ENCODE peak calls at places on chromosomes 6 and 20, in eight cellular contexts. G, M, K, U, I, L, N and Z are unnamed samples.

GRCh38 chr20:32437391-32438074 is 79.4 kb downstream of the ASXL1 start:
- DNase-seq in K (no peak), G (no peak), U (no peak), N (no peak), M (peak; percentile 31), I (no peak), L (no peak), Z (peak; percentile 29)

GRCh38 chr20:13858496-13859270 is 73.9 kb downstream of the NDUFAF5 start:
- DNase-seq in M (no peak), I (no peak), G (no peak), K (no peak), N (no peak), L (no peak), U (no peak), Z (no peak)

GRCh38 chr6:2507638-2508037 is 243.1 kb downstream of the MYLK4 start:
- DNase-seq in N (no peak), M (no peak), I (no peak), L (no peak), U (no peak), K (no peak), G (no peak), Z (no peak)

GRCh38 chr6:160028487-160029275 is 59.8 kb downstream of the IGF2R start:
- DNase-seq in N (no peak), U (no peak), M (no peak), I (no peak), L (peak; percentile 20), G (no peak), K (peak; percentile 61), Z (no peak)

GRCh38 chr6:21826031-21826430 is 232.5 kb downstream of the SOX4 start:
- DNase-seq in I (peak; percentile 80), G (peak; percentile 33), K (no peak), U (peak; percentile 12), M (peak; percentile 24), L (no peak), N (no peak), Z (no peak)

GRCh38 chr6:37678078-37678846 is 19.4 kb downstream of the MDGA1 start:
- DNase-seq in G (no peak), K (no peak), M (no peak), U (no peak), N (no peak), I (no peak), L (no peak), Z (no peak)

GRCh38 chr6:1200706-1201105 is 111.2 kb upstream of the FOXQ1 start:
- DNase-seq in G (no peak), K (no peak), N (peak; percentile 95), U (peak; percentile 97), L (no peak), M (no peak), I (peak; percentile 89), Z (no peak)

GRCh38 chr6:158817298-158818007 is 1.7 kb downstream of the EZR start:
- DNase-seq in N (no peak), G (peak; percentile 35), I (peak; percentile 34), U (peak; percentile 43), L (peak; percentile 58), M (no peak), K (peak; percentile 68), Z (no peak)

GRCh38 chr20:36098364-36098763 is 56.2 kb upstream of the EPB41L1 start:
- DNase-seq in L (no peak), U (peak; percentile 76), M (peak; percentile 61), K (no peak), I (no peak), G (peak; percentile 89), N (no peak), Z (no peak)

GRCh38 chr6:7528565-7528964 is 12.9 kb upstream of the DSP start:
- DNase-seq in L (no peak), G (peak; percentile 88), M (peak; percentile 35), I (no peak), U (peak; percentile 92), N (peak; percentile 85), K (no peak), Z (no peak)

GRCh38 chr6:4888841-4889240 is 112.6 kb downstream of the CDYL start:
- DNase-seq in K (peak; percentile 26), I (no peak), G (no peak), U (no peak), L (no peak), M (no peak), N (no peak), Z (no peak)

GRCh38 chr6:56370591-56371198 is 123.3 kb upstream of the COL21A1 start:
- DNase-seq in K (no peak), L (peak; percentile 49), I (peak; percentile 76), M (peak; percentile 88), U (peak; percentile 90), G (peak; percentile 98), N (peak; percentile 58), Z (no peak)

GRCh38 chr6:3991941-3992340 is 87.0 kb downstream of the FAM217A start:
- DNase-seq in U (no peak), N (no peak), K (no peak), I (no peak), L (no peak), M (no peak), G (no peak), Z (no peak)

GRCh38 chr6:445571-446417 is 54.2 kb downstream of the IRF4 start:
- DNase-seq in M (no peak), U (no peak), N (no peak), L (no peak), G (no peak), I (no peak), K (no peak), Z (no peak)

GRCh38 chr20:51010043-51010365 is 12.9 kb downstream of the KCNG1 start:
- DNase-seq in I (no peak), L (no peak), G (no peak), K (no peak), M (no peak), U (no peak), N (no peak), Z (no peak)

GRCh38 chr6:157280153-157280552 is 43.2 kb downstream of the TMEM242 start:
- DNase-seq in I (no peak), N (no peak), U (no peak), M (no peak), K (no peak), L (no peak), G (no peak), Z (no peak)

GRCh38 chr20:7330850-7331249 is 563.4 kb downstream of the BMP2 start:
- DNase-seq in M (no peak), N (no peak), L (no peak), U (no peak), I (no peak), G (no peak), K (no peak), Z (no peak)

GRCh38 chr6:34362909-34363713 is 29.4 kb downstream of the NUDT3 start:
- DNase-seq in M (no peak), K (no peak), L (no peak), I (no peak), U (no peak), G (no peak), N (no peak), Z (no peak)

GRCh38 chr6:108675226-108676160 is 114.8 kb downstream of the FOXO3 start:
- DNase-seq in K (no peak), N (no peak), U (peak; percentile 51), G (no peak), I (no peak), L (no peak), M (no peak), Z (no peak)

GRCh38 chr20:34065260-34065659 is 46.8 kb downstream of the EIF2S2 start:
- DNase-seq in L (no peak), G (peak; percentile 44), K (no peak), N (no peak), M (peak; percentile 84), I (no peak), U (peak; percentile 89), Z (no peak)

GRCh38 chr6:11770546-11771466 is 7.8 kb downstream of the ADTRP start:
- DNase-seq in I (peak; percentile 94), L (peak; percentile 72), G (peak; percentile 100), U (peak; percentile 99), M (peak; percentile 99), K (no peak), N (peak; percentile 99), Z (no peak)

GRCh38 chr6:31882344-31882743 is 3.5 kb upstream of the SLC44A4 start:
- DNase-seq in I (no peak), M (peak; percentile 48), G (peak; percentile 43), L (no peak), U (peak; percentile 48), K (no peak), N (no peak), Z (no peak)

GRCh38 chr6:71294121-71294523 is 5.5 kb downstream of the OGFRL1 start:
- DNase-seq in K (no peak), M (peak; percentile 99), I (peak; percentile 30), U (peak; percentile 95), L (peak; percentile 45), N (peak; percentile 94), G (peak; percentile 85), Z (no peak)

GRCh38 chr6:31814677-31815024 is 432 bp downstream of the HSPA1L start:
- DNase-seq in I (peak; percentile 81), K (peak; percentile 84), N (peak; percentile 93), M (peak; percentile 98), G (peak; percentile 98), U (peak; percentile 99), L (peak; percentile 97), Z (peak; percentile 91)

GRCh38 chr20:44080646-44081267 is 106.2 kb downstream of the JPH2 start:
- DNase-seq in N (no peak), M (peak; percentile 83), L (peak; percentile 78), K (peak; percentile 83), I (peak; percentile 65), U (peak; percentile 82), G (peak; percentile 87), Z (peak; percentile 79)

GRCh38 chr6:46452312-46452917 is 38.8 kb downstream of the RCAN2 start:
- DNase-seq in L (no peak), G (no peak), M (no peak), N (no peak), K (no peak), U (no peak), I (peak; percentile 44), Z (no peak)

GRCh38 chr20:50588034-50588736 is 78.0 kb downstream of the PTPN1 start:
- DNase-seq in N (no peak), U (peak; percentile 63), I (peak; percentile 57), G (peak; percentile 71), M (peak; percentile 51), L (peak; percentile 77), K (peak; percentile 86), Z (no peak)

GRCh38 chr6:44593539-44593944 is 206.0 kb downstream of the CDC5L start:
- DNase-seq in G (peak; percentile 79), N (no peak), L (no peak), K (peak; percentile 81), I (peak; percentile 90), M (peak; percentile 76), U (peak; percentile 77), Z (no peak)

GRCh38 chr20:37977786-37978185 is 55.5 kb downstream of the TTI1 start:
- DNase-seq in M (no peak), K (no peak), N (no peak), L (no peak), G (no peak), U (no peak), I (no peak), Z (no peak)

GRCh38 chr20:64156136-64156885 is 7.9 kb upstream of the MYT1 start:
- DNase-seq in G (no peak), I (no peak), L (no peak), M (no peak), N (no peak), U (no peak), K (no peak), Z (peak; percentile 44)